ENCODE peak calls at places on chromosomes 13 and 19, in four cellular contexts. H, R, A and M are unnamed samples.

GRCh38 chr19:4454952-4455738 is 2.4 kb downstream of the UBXN6 start:
- DNase-seq in H (no peak), R (no peak), A (no peak), M (peak)

GRCh38 chr19:14345364-14345763 is 35.9 kb upstream of the ADGRE5 start:
- DNase-seq in H (no peak), R (no peak), A (no peak), M (no peak)

GRCh38 chr19:45010306-45010705 is 9.0 kb downstream of the RELB start:
- DNase-seq in H (no peak), R (no peak), A (no peak), M (no peak)

GRCh38 chr19:4831351-4832340 is at the start of gene TICAM1:
- DNase-seq in H (peak), R (peak), A (peak), M (peak)

GRCh38 chr13:41767801-41768200 is 193.1 kb downstream of the VWA8 start:
- DNase-seq in H (no peak), R (no peak), A (no peak), M (no peak)

GRCh38 chr19:31641591-31641990 is 292.4 kb upstream of the TSHZ3 start:
- DNase-seq in H (no peak), R (no peak), A (no peak), M (no peak)

GRCh38 chr19:17797397-17798201 is 2.7 kb downstream of the B3GNT3 start:
- DNase-seq in H (no peak), R (peak), A (no peak), M (peak)

GRCh38 chr19:5189318-5189607 is 151.3 kb downstream of the PTPRS start:
- DNase-seq in H (no peak), R (no peak), A (no peak), M (no peak)

GRCh38 chr19:13859361-13859880 is 17.5 kb upstream of the NANOS3 start:
- DNase-seq in H (no peak), R (no peak), A (no peak), M (no peak)

GRCh38 chr19:21848706-21849105 is 12.7 kb upstream of the ZNF43 start:
- DNase-seq in H (no peak), R (no peak), A (no peak), M (no peak)

GRCh38 chr19:55251296-55252081 is 7.3 kb downstream of the PPP6R1 start:
- DNase-seq in H (no peak), R (no peak), A (no peak), M (no peak)

GRCh38 chr13:75437582-75438318 is 44.2 kb downstream of the TBC1D4 start:
- DNase-seq in H (no peak), R (no peak), A (no peak), M (no peak)

GRCh38 chr19:9941236-9941635 is 4.9 kb upstream of the OLFM2 start:
- DNase-seq in H (no peak), R (no peak), A (no peak), M (no peak)

GRCh38 chr19:34337747-34338146 is 27.2 kb upstream of the GPI start:
- DNase-seq in H (no peak), R (no peak), A (no peak), M (no peak)

GRCh38 chr19:13010038-13010991 is 15.0 kb downstream of the NFIX start:
- DNase-seq in H (no peak), R (no peak), A (no peak), M (peak)

GRCh38 chr19:38587562-38587961 is 30.2 kb downstream of the MAP4K1 start:
- DNase-seq in H (no peak), R (no peak), A (no peak), M (no peak)

GRCh38 chr13:44045179-44045562 is 165.5 kb downstream of the LACC1 start:
- DNase-seq in H (no peak), R (no peak), A (no peak), M (no peak)

GRCh38 chr19:10421981-10422461 is 1.7 kb downstream of the PDE4A start:
- DNase-seq in H (no peak), R (no peak), A (no peak), M (no peak)

GRCh38 chr13:97892717-97893116 is 60.8 kb upstream of the IPO5 start:
- DNase-seq in H (no peak), R (no peak), A (no peak), M (no peak)

DNA sequence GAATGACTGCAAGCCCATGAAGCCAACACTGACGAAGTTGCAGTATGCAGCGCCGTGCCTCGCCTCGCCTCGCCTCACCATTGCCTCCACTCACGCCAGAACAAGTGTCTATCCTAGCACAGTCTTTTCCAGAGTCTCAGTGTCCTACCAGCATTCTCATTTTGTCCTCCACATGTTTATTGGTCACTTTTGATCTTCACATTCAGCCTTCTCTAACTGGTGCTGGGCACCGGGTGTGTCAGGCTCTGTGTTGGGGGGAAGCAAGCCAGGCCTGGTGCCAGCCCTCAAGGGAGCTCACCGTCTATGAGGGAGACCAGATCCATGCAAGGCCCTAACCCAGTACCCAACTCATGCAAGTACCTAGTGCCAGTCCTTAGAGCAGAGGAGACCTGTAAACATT is 69.7 kb upstream of the GPR183 start:
- DNase-seq in H (no peak), R (no peak), A (no peak), M (no peak)
- TF ChIP-seq POLR2A in H (no peak), R (no peak), A (no peak), M (no peak)

GRCh38 chr13:31627097-31627496 is 112.2 kb upstream of the RXFP2 start:
- DNase-seq in H (no peak), R (no peak), A (no peak), M (no peak)

GRCh38 chr13:31631071-31631470 is 108.3 kb upstream of the RXFP2 start:
- DNase-seq in H (no peak), R (no peak), A (no peak), M (no peak)

GRCh38 chr13:31629085-31629785 is 110.1 kb upstream of the RXFP2 start:
- DNase-seq in H (no peak), R (no peak), A (no peak), M (no peak)

GRCh38 chr13:31631716-31632115 is 107.6 kb upstream of the RXFP2 start:
- DNase-seq in H (no peak), R (no peak), A (no peak), M (no peak)
- TF ChIP-seq POLR2AphosphoS5 in H (no peak), R (no peak), A (no peak), M (no peak)

GRCh38 chr19:16325671-16326400 is 1.2 kb downstream of the KLF2 start:
- DNase-seq in H (no peak), R (peak), A (peak), M (no peak)
- TF ChIP-seq POLR2A in H (no peak), R (no peak), A (no peak), M (no peak)

DNA sequence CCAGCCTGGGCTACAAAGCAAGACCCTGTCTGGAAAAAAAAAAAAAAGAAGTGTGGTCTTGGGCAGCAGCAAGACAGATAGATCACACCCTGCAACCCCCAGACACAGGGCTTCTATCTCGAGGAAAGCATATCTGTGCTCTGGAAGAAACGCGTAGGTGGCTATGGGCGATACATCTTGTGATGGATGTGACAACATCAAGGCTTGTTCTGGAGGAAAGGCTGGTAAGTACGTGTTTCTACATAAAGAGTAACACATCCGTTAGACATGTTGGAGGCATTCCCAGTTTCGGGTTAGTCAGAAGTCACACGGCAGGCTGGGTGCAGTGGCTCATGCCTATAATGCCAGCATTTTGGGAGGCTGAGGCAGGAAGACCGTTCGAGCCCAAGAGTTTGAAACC is 6.6 kb upstream of the DHDH start:
- DNase-seq in H (peak), R (peak), A (no peak), M (peak)
- TF ChIP-seq POLR2AphosphoS5 in H (no peak), R (peak), A (no peak), M (peak)

GRCh38 chr19:48750351-48750750 is 2.1 kb downstream of the FUT1 start:
- DNase-seq in H (no peak), R (no peak), A (no peak), M (no peak)

GRCh38 chr19:48751835-48752510 is 468 bp downstream of the FUT1 start:
- DNase-seq in H (no peak), R (no peak), A (no peak), M (no peak)

GRCh38 chr19:48754950-48755645 is at the start of gene FGF21:
- DNase-seq in H (no peak), R (no peak), A (no peak), M (no peak)

GRCh38 chr19:48750771-48751504 is 1.5 kb downstream of the FUT1 start:
- DNase-seq in H (no peak), R (no peak), A (no peak), M (no peak)

DNA sequence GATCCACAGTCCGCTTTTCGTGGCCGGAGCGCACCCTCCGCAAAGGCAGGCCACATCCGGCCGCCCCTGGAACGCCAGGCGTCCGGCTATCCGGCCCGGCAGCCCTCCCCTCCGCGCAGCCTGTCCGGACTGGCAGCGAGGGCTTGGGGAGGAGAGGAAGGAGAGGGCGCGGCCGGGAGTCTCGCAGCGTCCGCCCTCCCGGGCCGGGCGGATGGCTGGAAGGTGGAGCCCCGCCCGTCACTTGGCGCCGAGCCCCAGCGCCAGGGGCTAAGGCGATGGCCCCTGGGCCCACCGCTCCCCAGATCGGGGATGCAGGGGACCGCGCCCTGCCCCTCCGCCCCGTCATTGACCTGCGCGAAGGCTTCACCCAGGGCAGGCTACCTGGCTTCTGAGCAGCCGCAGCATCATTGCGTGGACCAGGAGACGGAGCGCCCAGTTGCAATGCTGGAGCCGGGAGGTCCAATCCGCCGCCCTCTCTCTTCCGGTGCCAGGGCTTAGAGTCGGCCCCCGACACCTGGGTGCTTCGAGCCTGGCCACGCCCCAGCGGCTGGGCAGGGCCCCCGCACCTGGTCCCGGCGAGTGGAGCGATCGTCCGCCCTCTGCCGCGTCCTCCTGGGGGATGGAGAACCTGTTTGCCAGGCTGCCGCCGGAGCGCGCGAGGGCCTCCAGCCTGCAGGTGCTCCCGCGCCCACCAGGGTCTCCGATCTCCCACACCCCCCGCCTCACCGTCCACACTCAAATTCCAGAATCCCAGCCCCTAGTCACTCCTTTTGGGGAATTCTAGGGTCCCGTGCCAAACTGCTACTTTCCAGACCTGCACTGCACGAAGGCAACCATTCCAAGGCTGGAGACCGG is at the start of gene FUT1:
- DNase-seq in H (peak), R (peak), A (no peak), M (peak)
- TF ChIP-seq POLR2A in H (no peak), R (no peak), A (no peak), M (peak)

GRCh38 chr13:79285159-79285558 is 120.9 kb downstream of the RBM26 start:
- DNase-seq in H (no peak), R (no peak), A (no peak), M (no peak)

GRCh38 chr13:79283742-79284141 is 122.3 kb downstream of the RBM26 start:
- DNase-seq in H (no peak), R (no peak), A (no peak), M (no peak)

GRCh38 chr13:79282976-79283375 is 123.1 kb downstream of the RBM26 start:
- DNase-seq in H (no peak), R (no peak), A (no peak), M (no peak)

GRCh38 chr13:79282508-79282907 is 123.5 kb downstream of the RBM26 start:
- DNase-seq in H (no peak), R (no peak), A (no peak), M (no peak)

DNA sequence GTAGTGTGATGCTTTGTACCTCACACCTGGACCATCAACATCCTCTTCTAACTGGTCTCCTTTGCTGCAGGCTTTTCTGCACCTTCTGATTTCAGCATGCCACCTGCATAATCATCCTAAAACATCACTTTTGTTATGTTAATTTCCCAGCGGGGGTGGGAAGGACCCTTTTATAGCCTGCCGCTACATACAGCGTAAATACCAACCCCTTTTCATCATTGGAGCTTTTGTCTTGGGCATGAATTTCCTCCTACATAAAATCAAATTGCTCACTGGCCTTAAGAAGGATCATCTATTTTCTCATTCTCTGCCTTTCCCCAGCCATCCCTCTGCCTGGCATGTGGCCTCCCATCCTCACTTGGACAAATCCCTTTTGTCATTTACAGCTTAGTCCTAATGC is 124.7 kb downstream of the RBM26 start:
- DNase-seq in H (no peak), R (no peak), A (no peak), M (no peak)
- TF ChIP-seq POLR2AphosphoS5 in H (no peak), R (no peak), A (no peak), M (no peak)

GRCh38 chr19:23914402-23915286 is at the start of gene ZNF726:
- DNase-seq in H (peak), R (peak), A (peak), M (peak)
- TF ChIP-seq POLR2A in H (no peak), R (no peak), A (no peak), M (no peak)

GRCh38 chr19:1652471-1653299 is at the start of gene TCF3:
- DNase-seq in H (peak), R (peak), A (peak), M (peak)
- TF ChIP-seq POLR2AphosphoS5 in H (peak), R (peak), A (peak), M (peak)

GRCh38 chr19:46787331-46788100 is 878 bp downstream of the SLC1A5 start:
- DNase-seq in H (peak), R (peak), A (no peak), M (no peak)

GRCh38 chr19:46788101-46788967 is at the start of gene SLC1A5:
- DNase-seq in H (peak), R (peak), A (peak), M (peak)

GRCh38 chr19:46789371-46789770 is 977 bp upstream of the SLC1A5 start:
- DNase-seq in H (no peak), R (no peak), A (no peak), M (no peak)

GRCh38 chr19:46788968-46789338 is 559 bp upstream of the SLC1A5 start:
- DNase-seq in H (no peak), R (no peak), A (no peak), M (no peak)

GRCh38 chr19:46791944-46792343 is 3.5 kb upstream of the SLC1A5 start:
- DNase-seq in H (no peak), R (no peak), A (no peak), M (no peak)
- TF ChIP-seq POLR2A in H (no peak), R (no peak), A (no peak), M (no peak)